ENCODE peak calls at places on chromosomes 6 and 20, in seven cellular contexts. One of them, this sample, is unnamed.

GRCh38 chr6:154653385-154653784 is 79.8 kb upstream of the SCAF8 start:
- DNase-seq in activated CD8-positive, alpha-beta memory T cell treated with anti-CD3 and anti-CD28 coated beads, Interleukin-2, amount 50 U/mL, for 4 hours: no peak
- DNase-seq in hippocampal formation: no peak
- DNase-seq in activated T-cell treated with anti-CD3 and anti-CD28 coated beads, Interleukin-2, amount 50 U/mL, for 72 hours: no peak
- DNase-seq in ovary: no peak
- DNase-seq in body of pancreas: no peak
- DNase-seq in DND-41: no peak
- DNase-seq in this sample: no peak

GRCh38 chr20:59518881-59519706 is 85.2 kb upstream of the PHACTR3 start:
- DNase-seq in activated CD8-positive, alpha-beta memory T cell treated with anti-CD3 and anti-CD28 coated beads, Interleukin-2, amount 50 U/mL, for 4 hours: peak; percentile 23
- DNase-seq in hippocampal formation: no peak
- DNase-seq in activated T-cell treated with anti-CD3 and anti-CD28 coated beads, Interleukin-2, amount 50 U/mL, for 72 hours: peak; percentile 26
- DNase-seq in ovary: no peak
- DNase-seq in body of pancreas: peak; percentile 47
- DNase-seq in DND-41: peak; percentile 49
- DNase-seq in this sample: no peak

GRCh38 chr6:91298543-91299145 is 711.8 kb upstream of the MAP3K7 start:
- DNase-seq in activated CD8-positive, alpha-beta memory T cell treated with anti-CD3 and anti-CD28 coated beads, Interleukin-2, amount 50 U/mL, for 4 hours: no peak
- DNase-seq in hippocampal formation: no peak
- DNase-seq in activated T-cell treated with anti-CD3 and anti-CD28 coated beads, Interleukin-2, amount 50 U/mL, for 72 hours: no peak
- DNase-seq in ovary: no peak
- DNase-seq in body of pancreas: no peak
- DNase-seq in DND-41: no peak
- DNase-seq in this sample: no peak

GRCh38 chr20:3084283-3084985 is at the start of gene AVP:
- DNase-seq in activated CD8-positive, alpha-beta memory T cell treated with anti-CD3 and anti-CD28 coated beads, Interleukin-2, amount 50 U/mL, for 4 hours: no peak
- DNase-seq in hippocampal formation: no peak
- DNase-seq in activated T-cell treated with anti-CD3 and anti-CD28 coated beads, Interleukin-2, amount 50 U/mL, for 72 hours: no peak
- DNase-seq in ovary: no peak
- DNase-seq in body of pancreas: no peak
- DNase-seq in DND-41: no peak
- DNase-seq in this sample: no peak

GRCh38 chr6:40962241-40962640 is 76.8 kb downstream of the UNC5CL start:
- DNase-seq in activated CD8-positive, alpha-beta memory T cell treated with anti-CD3 and anti-CD28 coated beads, Interleukin-2, amount 50 U/mL, for 4 hours: no peak
- DNase-seq in hippocampal formation: no peak
- DNase-seq in activated T-cell treated with anti-CD3 and anti-CD28 coated beads, Interleukin-2, amount 50 U/mL, for 72 hours: peak; percentile 38
- DNase-seq in ovary: no peak
- DNase-seq in body of pancreas: no peak
- DNase-seq in DND-41: peak; percentile 68
- DNase-seq in this sample: no peak

GRCh38 chr6:10891960-10892359 is 5.1 kb downstream of the SYCP2L start:
- DNase-seq in activated CD8-positive, alpha-beta memory T cell treated with anti-CD3 and anti-CD28 coated beads, Interleukin-2, amount 50 U/mL, for 4 hours: no peak
- DNase-seq in hippocampal formation: no peak
- DNase-seq in activated T-cell treated with anti-CD3 and anti-CD28 coated beads, Interleukin-2, amount 50 U/mL, for 72 hours: no peak
- DNase-seq in ovary: no peak
- DNase-seq in body of pancreas: no peak
- DNase-seq in DND-41: no peak
- DNase-seq in this sample: no peak

GRCh38 chr20:4071177-4071723 is 55.9 kb upstream of the RNF24 start:
- DNase-seq in activated CD8-positive, alpha-beta memory T cell treated with anti-CD3 and anti-CD28 coated beads, Interleukin-2, amount 50 U/mL, for 4 hours: no peak
- DNase-seq in hippocampal formation: no peak
- DNase-seq in activated T-cell treated with anti-CD3 and anti-CD28 coated beads, Interleukin-2, amount 50 U/mL, for 72 hours: no peak
- DNase-seq in ovary: no peak
- DNase-seq in body of pancreas: no peak
- DNase-seq in DND-41: no peak
- DNase-seq in this sample: no peak

GRCh38 chr6:18823782-18824386 is 436.7 kb downstream of the RNF144B start:
- DNase-seq in activated CD8-positive, alpha-beta memory T cell treated with anti-CD3 and anti-CD28 coated beads, Interleukin-2, amount 50 U/mL, for 4 hours: no peak
- DNase-seq in hippocampal formation: no peak
- DNase-seq in activated T-cell treated with anti-CD3 and anti-CD28 coated beads, Interleukin-2, amount 50 U/mL, for 72 hours: peak; percentile 48
- DNase-seq in ovary: no peak
- DNase-seq in body of pancreas: no peak
- DNase-seq in DND-41: peak; percentile 21
- DNase-seq in this sample: no peak

GRCh38 chr6:25769983-25770382 is 15.4 kb downstream of the SLC17A4 start:
- DNase-seq in activated CD8-positive, alpha-beta memory T cell treated with anti-CD3 and anti-CD28 coated beads, Interleukin-2, amount 50 U/mL, for 4 hours: no peak
- DNase-seq in hippocampal formation: no peak
- DNase-seq in activated T-cell treated with anti-CD3 and anti-CD28 coated beads, Interleukin-2, amount 50 U/mL, for 72 hours: no peak
- DNase-seq in ovary: no peak
- DNase-seq in body of pancreas: no peak
- DNase-seq in DND-41: no peak
- DNase-seq in this sample: no peak

GRCh38 chr6:154302111-154302752 is 54.4 kb downstream of the IPCEF1 start:
- DNase-seq in activated CD8-positive, alpha-beta memory T cell treated with anti-CD3 and anti-CD28 coated beads, Interleukin-2, amount 50 U/mL, for 4 hours: no peak
- DNase-seq in hippocampal formation: no peak
- DNase-seq in activated T-cell treated with anti-CD3 and anti-CD28 coated beads, Interleukin-2, amount 50 U/mL, for 72 hours: peak; percentile 28
- DNase-seq in ovary: no peak
- DNase-seq in body of pancreas: no peak
- DNase-seq in DND-41: peak; percentile 64
- DNase-seq in this sample: no peak